ENCODE peak calls at places on chromosome 18, in eight cellular contexts. One of them, this sample, is unnamed.

GRCh38 chr18:78789850-78790249 is 189.8 kb upstream of the SALL3 start:
- DNase-seq in adrenal gland: no peak
- DNase-seq in CD8-positive, alpha-beta memory T cell: no peak
- DNase-seq in K562: no peak
- DNase-seq in mesendoderm: no peak
- DNase-seq in BJ: no peak
- DNase-seq in fibroblast of the aortic adventitia: no peak
- DNase-seq in HCT116: no peak
- DNase-seq in this sample: no peak

GRCh38 chr18:63071566-63072175 is 247.9 kb downstream of the BCL2 start:
- DNase-seq in HCT116: no peak
- DNase-seq in BJ: no peak
- DNase-seq in adrenal gland: no peak
- DNase-seq in fibroblast of the aortic adventitia: no peak
- DNase-seq in mesendoderm: no peak
- DNase-seq in CD8-positive, alpha-beta memory T cell: no peak
- DNase-seq in K562: no peak
- DNase-seq in this sample: no peak

GRCh38 chr18:25349926-25350560 is 1.9 kb downstream of the ZNF521 start:
- DNase-seq in fibroblast of the aortic adventitia: peak
- DNase-seq in CD8-positive, alpha-beta memory T cell: no peak
- DNase-seq in mesendoderm: peak
- DNase-seq in K562: no peak
- DNase-seq in HCT116: no peak
- DNase-seq in adrenal gland: no peak
- DNase-seq in BJ: no peak
- DNase-seq in this sample: peak

GRCh38 chr18:62399781-62400308 is 74.7 kb downstream of the TNFRSF11A start:
- DNase-seq in HCT116: no peak
- DNase-seq in mesendoderm: peak
- DNase-seq in adrenal gland: no peak
- DNase-seq in K562: no peak
- DNase-seq in fibroblast of the aortic adventitia: no peak
- DNase-seq in CD8-positive, alpha-beta memory T cell: no peak
- DNase-seq in BJ: no peak
- DNase-seq in this sample: no peak

GRCh38 chr18:61554117-61554776 is 221.0 kb downstream of the CDH20 start:
- DNase-seq in fibroblast of the aortic adventitia: no peak
- DNase-seq in K562: no peak
- DNase-seq in mesendoderm: no peak
- DNase-seq in CD8-positive, alpha-beta memory T cell: peak
- DNase-seq in BJ: no peak
- DNase-seq in HCT116: no peak
- DNase-seq in adrenal gland: no peak
- DNase-seq in this sample: peak

GRCh38 chr18:65938592-65939372 is 188.0 kb downstream of the CDH7 start:
- DNase-seq in fibroblast of the aortic adventitia: no peak
- DNase-seq in HCT116: peak
- DNase-seq in adrenal gland: peak
- DNase-seq in BJ: no peak
- DNase-seq in CD8-positive, alpha-beta memory T cell: no peak
- DNase-seq in K562: peak
- DNase-seq in mesendoderm: peak
- DNase-seq in this sample: no peak

GRCh38 chr18:66603941-66604627 is at the start of gene CDH19:
- DNase-seq in fibroblast of the aortic adventitia: no peak
- DNase-seq in K562: no peak
- DNase-seq in adrenal gland: no peak
- DNase-seq in HCT116: no peak
- DNase-seq in CD8-positive, alpha-beta memory T cell: no peak
- DNase-seq in BJ: no peak
- DNase-seq in mesendoderm: no peak
- DNase-seq in this sample: peak

GRCh38 chr18:44229693-44230108 is 451.0 kb upstream of the SETBP1 start:
- DNase-seq in K562: no peak
- DNase-seq in mesendoderm: no peak
- DNase-seq in adrenal gland: peak
- DNase-seq in fibroblast of the aortic adventitia: peak
- DNase-seq in CD8-positive, alpha-beta memory T cell: no peak
- DNase-seq in BJ: peak
- DNase-seq in HCT116: no peak
- DNase-seq in this sample: peak

GRCh38 chr18:13221821-13222220 is 3.3 kb downstream of the LDLRAD4 start:
- DNase-seq in HCT116: no peak
- DNase-seq in mesendoderm: no peak
- DNase-seq in adrenal gland: peak
- DNase-seq in CD8-positive, alpha-beta memory T cell: no peak
- DNase-seq in BJ: peak
- DNase-seq in fibroblast of the aortic adventitia: peak
- DNase-seq in K562: no peak
- DNase-seq in this sample: peak

GRCh38 chr18:61679836-61680235 is 213.0 kb downstream of the RNF152 start:
- DNase-seq in CD8-positive, alpha-beta memory T cell: no peak
- DNase-seq in K562: no peak
- DNase-seq in mesendoderm: no peak
- DNase-seq in BJ: no peak
- DNase-seq in fibroblast of the aortic adventitia: no peak
- DNase-seq in HCT116: no peak
- DNase-seq in adrenal gland: no peak
- DNase-seq in this sample: no peak

GRCh38 chr18:40197711-40198110 is 1757.3 kb upstream of the PIK3C3 start:
- DNase-seq in BJ: no peak
- DNase-seq in fibroblast of the aortic adventitia: no peak
- DNase-seq in adrenal gland: no peak
- DNase-seq in K562: no peak
- DNase-seq in mesendoderm: peak
- DNase-seq in HCT116: no peak
- DNase-seq in CD8-positive, alpha-beta memory T cell: no peak
- DNase-seq in this sample: no peak

GRCh38 chr18:22337311-22337710 is 80.4 kb downstream of the CTAGE1 start:
- DNase-seq in K562: no peak
- DNase-seq in mesendoderm: no peak
- DNase-seq in BJ: no peak
- DNase-seq in CD8-positive, alpha-beta memory T cell: no peak
- DNase-seq in adrenal gland: peak
- DNase-seq in HCT116: no peak
- DNase-seq in fibroblast of the aortic adventitia: peak
- DNase-seq in this sample: no peak
- H3K4me3 ChIP-seq in K562: no peak
- H3K4me3 ChIP-seq in mesendoderm: no peak
- H3K4me3 ChIP-seq in BJ: no peak
- H3K4me3 ChIP-seq in CD8-positive, alpha-beta memory T cell: no peak
- H3K4me3 ChIP-seq in adrenal gland: no peak
- H3K4me3 ChIP-seq in HCT116: no peak
- H3K4me3 ChIP-seq in fibroblast of the aortic adventitia: no peak
- H3K4me3 ChIP-seq in this sample: no peak

DNA sequence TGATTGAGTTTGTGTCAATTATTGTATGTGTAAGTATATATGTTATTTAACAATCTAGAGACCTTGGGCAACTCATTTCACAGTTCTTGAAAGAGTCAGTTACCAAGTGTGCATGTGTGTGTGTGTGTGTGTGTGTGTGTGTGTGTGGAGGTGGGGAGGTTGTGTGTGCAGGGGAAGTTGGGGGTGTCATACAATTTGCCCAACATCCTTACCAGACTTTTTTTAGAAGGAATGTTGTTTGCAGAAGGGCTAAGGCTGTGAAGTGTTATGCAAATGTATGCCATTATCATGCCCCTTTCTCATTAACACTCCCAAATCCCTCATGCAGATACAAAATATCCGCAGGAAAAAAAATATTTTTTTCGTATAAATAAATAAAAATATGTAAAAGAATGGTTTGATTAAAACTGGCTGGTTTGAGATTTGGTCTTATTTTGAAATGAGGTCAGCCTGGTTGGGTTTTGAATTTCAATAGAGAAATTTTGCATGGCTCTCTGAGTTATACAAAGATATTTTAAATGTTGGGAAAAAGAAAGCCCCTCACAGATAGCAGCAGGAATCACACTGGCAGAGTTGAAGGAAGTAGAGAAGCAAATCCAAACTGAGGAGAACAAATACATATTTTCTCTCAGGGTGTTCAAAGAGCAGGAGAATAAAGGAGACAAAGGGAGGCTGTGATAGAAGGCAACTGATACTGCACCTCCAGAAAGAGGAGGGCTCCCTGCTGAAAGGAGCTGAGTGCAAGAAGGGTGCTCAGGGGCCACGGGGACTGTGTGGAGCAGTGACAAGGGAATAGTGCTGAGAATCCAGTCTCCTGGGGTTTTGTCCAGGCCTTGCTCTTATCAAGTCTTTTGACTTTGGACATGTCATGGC is 1365.5 kb upstream of the CELF4 start:
- DNase-seq in fibroblast of the aortic adventitia: no peak
- DNase-seq in K562: no peak
- DNase-seq in BJ: no peak
- DNase-seq in adrenal gland: no peak
- DNase-seq in CD8-positive, alpha-beta memory T cell: no peak
- DNase-seq in HCT116: no peak
- DNase-seq in mesendoderm: peak
- DNase-seq in this sample: no peak
- H3K4me3 ChIP-seq in fibroblast of the aortic adventitia: no peak
- H3K4me3 ChIP-seq in K562: no peak
- H3K4me3 ChIP-seq in BJ: no peak
- H3K4me3 ChIP-seq in adrenal gland: no peak
- H3K4me3 ChIP-seq in CD8-positive, alpha-beta memory T cell: no peak
- H3K4me3 ChIP-seq in HCT116: no peak
- H3K4me3 ChIP-seq in mesendoderm: no peak
- H3K4me3 ChIP-seq in this sample: no peak

DNA sequence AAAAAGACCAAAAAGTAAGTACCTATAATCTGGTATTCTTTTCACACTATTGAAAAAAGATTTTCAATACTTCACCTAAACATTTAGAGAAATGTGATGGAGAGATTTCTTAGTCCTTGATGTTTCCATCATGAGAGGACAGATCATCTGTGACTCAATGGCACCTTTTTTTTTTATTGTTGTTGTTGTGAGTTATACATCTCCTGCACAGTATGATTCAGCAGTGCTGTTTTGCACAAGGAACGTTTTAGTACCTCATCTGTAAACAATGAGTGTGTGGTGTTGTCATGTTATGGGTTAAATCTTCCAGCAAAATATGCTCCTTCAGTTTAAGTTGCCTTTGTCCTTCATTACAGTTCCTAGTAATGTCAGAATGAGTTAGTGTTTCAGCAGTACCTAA is 2.2 kb downstream of the KIAA1328 start:
- DNase-seq in HCT116: no peak
- DNase-seq in adrenal gland: no peak
- DNase-seq in CD8-positive, alpha-beta memory T cell: no peak
- DNase-seq in K562: no peak
- DNase-seq in fibroblast of the aortic adventitia: no peak
- DNase-seq in mesendoderm: no peak
- DNase-seq in BJ: no peak
- DNase-seq in this sample: no peak
- H3K4me3 ChIP-seq in HCT116: no peak
- H3K4me3 ChIP-seq in adrenal gland: no peak
- H3K4me3 ChIP-seq in CD8-positive, alpha-beta memory T cell: no peak
- H3K4me3 ChIP-seq in K562: no peak
- H3K4me3 ChIP-seq in fibroblast of the aortic adventitia: no peak
- H3K4me3 ChIP-seq in mesendoderm: no peak
- H3K4me3 ChIP-seq in BJ: no peak
- H3K4me3 ChIP-seq in this sample: no peak

GRCh38 chr18:79796531-79797390 is 977 bp upstream of the KCNG2 start:
- DNase-seq in HCT116: no peak
- DNase-seq in K562: no peak
- DNase-seq in BJ: no peak
- DNase-seq in fibroblast of the aortic adventitia: peak
- DNase-seq in mesendoderm: no peak
- DNase-seq in adrenal gland: no peak
- DNase-seq in CD8-positive, alpha-beta memory T cell: no peak
- DNase-seq in this sample: no peak
- H3K4me3 ChIP-seq in HCT116: no peak
- H3K4me3 ChIP-seq in K562: no peak
- H3K4me3 ChIP-seq in BJ: no peak
- H3K4me3 ChIP-seq in fibroblast of the aortic adventitia: no peak
- H3K4me3 ChIP-seq in mesendoderm: no peak
- H3K4me3 ChIP-seq in adrenal gland: no peak
- H3K4me3 ChIP-seq in CD8-positive, alpha-beta memory T cell: no peak
- H3K4me3 ChIP-seq in this sample: no peak